ENCODE peak calls at places on chromosome 11, in four cellular contexts. B, I, X and U are unnamed samples.
A peak's percentile ranks its signal among the peaks of the same experiment; 100 is the strongest.

GRCh38 chr11:14073821-14074529 is 111.5 kb downstream of the SPON1 start:
- DNase-seq in B (no peak), I (no peak), X (no peak), U (no peak)

GRCh38 chr11:111631034-111631665 is 28.9 kb downstream of the SIK2 start:
- DNase-seq in B (no peak), I (no peak), X (no peak), U (no peak)

GRCh38 chr11:13073119-13073981 is 64.2 kb downstream of the RASSF10 start:
- DNase-seq in B (no peak), I (no peak), X (no peak), U (no peak)

GRCh38 chr11:120565436-120566155 is 54.0 kb downstream of the GRIK4 start:
- DNase-seq in B (no peak), I (no peak), X (peak; percentile 53), U (no peak)

GRCh38 chr11:59532620-59533019 is 21.3 kb downstream of the OR4D9 start:
- DNase-seq in B (no peak), I (no peak), X (no peak), U (no peak)

GRCh38 chr11:102316505-102316904 is 779 bp upstream of the BIRC3 start:
- DNase-seq in B (no peak), I (no peak), X (no peak), U (no peak)

GRCh38 chr11:77065878-77066228 is 918 bp upstream of the CAPN5 start:
- DNase-seq in B (no peak), I (no peak), X (no peak), U (no peak)

GRCh38 chr11:62108017-62108750 is 15.6 kb upstream of the INCENP start:
- DNase-seq in B (peak; percentile 81), I (no peak), X (peak; percentile 66), U (no peak)

GRCh38 chr11:114154271-114155047 is 94.9 kb downstream of the ZBTB16 start:
- DNase-seq in B (no peak), I (no peak), X (no peak), U (peak; percentile 61)

GRCh38 chr11:122754553-122755322 is 83.6 kb upstream of the CRTAM start:
- DNase-seq in B (peak; percentile 41), I (no peak), X (peak; percentile 78), U (peak; percentile 65)

GRCh38 chr11:126231725-126232459 is 20.3 kb downstream of the FAM118B start:
- DNase-seq in B (no peak), I (no peak), X (no peak), U (no peak)

GRCh38 chr11:61555051-61555969 is 25.6 kb downstream of the SYT7 start:
- DNase-seq in B (peak; percentile 42), I (no peak), X (peak; percentile 72), U (no peak)

GRCh38 chr11:68002943-68003845 is 703 bp downstream of the UNC93B1 start:
- DNase-seq in B (peak; percentile 51), I (peak; percentile 96), X (peak; percentile 80), U (no peak)

GRCh38 chr11:61279934-61280656 is 15.0 kb downstream of the VWCE start:
- DNase-seq in B (no peak), I (no peak), X (peak; percentile 58), U (no peak)

GRCh38 chr11:95571861-95572260 is 217.7 kb downstream of the FAM76B start:
- DNase-seq in B (no peak), I (no peak), X (no peak), U (no peak)

GRCh38 chr11:115081972-115082371 is 403.6 kb downstream of the NXPE2 start:
- DNase-seq in B (no peak), I (no peak), X (no peak), U (no peak)

GRCh38 chr11:22875869-22876473 is 15.7 kb upstream of the CCDC179 start:
- DNase-seq in B (peak; percentile 91), I (no peak), X (peak; percentile 85), U (peak; percentile 67)

GRCh38 chr11:129637983-129638776 is 177.5 kb upstream of the TMEM45B start:
- DNase-seq in B (no peak), I (no peak), X (no peak), U (no peak)

DNA sequence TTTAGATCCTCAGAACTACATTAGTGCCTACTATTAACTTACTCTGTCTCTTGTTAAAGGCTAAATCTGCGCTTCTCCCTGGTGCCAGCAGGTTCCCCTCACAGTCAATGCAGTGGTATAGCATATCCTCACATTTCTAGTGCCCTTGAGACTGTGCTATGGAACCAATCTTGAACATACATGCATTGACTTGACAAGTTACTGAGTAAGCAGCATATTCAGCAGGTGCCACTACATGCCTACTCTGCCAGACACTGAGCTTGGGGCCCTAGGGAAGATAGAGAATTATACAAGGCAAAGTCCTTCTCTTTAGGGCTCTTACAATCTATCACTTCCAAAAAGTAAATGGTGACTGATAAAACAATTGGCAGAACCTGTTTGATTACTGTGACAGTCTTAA is 3.2 kb downstream of the FUT4 start:
- DNase-seq in B (peak; percentile 18), I (no peak), X (no peak), U (no peak)
- H3K4me3 ChIP-seq in B (peak overlapping the region; percentile 5), I (peak overlapping the region; percentile 72), X (no peak overlapping the region), U (peak overlapping the region; percentile 62)

GRCh38 chr11:131373756-131374155 is 3.3 kb downstream of the NTM start:
- DNase-seq in B (no peak), I (no peak), X (no peak), U (no peak)
- H3K27me3 ChIP-seq in B (peaks cover 8% of the 10 kb centered on the region), I (peaks cover 55% of the 10 kb centered on the region), X (peaks cover 21% of the 10 kb centered on the region), U (peaks cover 10% of the 10 kb centered on the region)

GRCh38 chr11:72553748-72554147 is 119.4 kb upstream of the CLPB start:
- DNase-seq in B (no peak), I (no peak), X (peak; percentile 84), U (peak; percentile 10)
- TF ChIP-seq CTCF in B (peak; percentile 23), I (peak; percentile 36), X (peak; percentile 78), U (no peak)

DNA sequence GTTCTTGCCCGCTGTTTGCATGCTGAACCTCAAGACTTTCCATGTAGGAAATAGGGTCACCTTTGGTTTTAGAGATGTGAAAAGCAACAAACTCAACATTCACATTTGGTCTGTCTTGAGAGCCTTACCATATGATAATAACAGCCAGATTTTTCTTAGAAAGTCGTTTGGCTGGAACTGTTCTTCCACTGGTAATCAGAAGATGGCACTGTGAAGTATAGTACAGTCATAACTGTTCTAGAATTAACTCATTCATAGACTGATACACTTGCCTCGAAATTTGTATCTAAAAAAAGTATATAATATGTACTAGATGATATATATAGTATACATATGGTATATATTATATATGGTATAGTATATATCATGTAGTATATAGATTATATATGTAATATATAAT is 12.3 kb downstream of the LUZP2 start:
- DNase-seq in B (no peak), I (no peak), X (no peak), U (no peak)
- H3K4me3 ChIP-seq in B (no peak overlapping the region), I (no peak overlapping the region), X (no peak overlapping the region), U (no peak overlapping the region)

DNA sequence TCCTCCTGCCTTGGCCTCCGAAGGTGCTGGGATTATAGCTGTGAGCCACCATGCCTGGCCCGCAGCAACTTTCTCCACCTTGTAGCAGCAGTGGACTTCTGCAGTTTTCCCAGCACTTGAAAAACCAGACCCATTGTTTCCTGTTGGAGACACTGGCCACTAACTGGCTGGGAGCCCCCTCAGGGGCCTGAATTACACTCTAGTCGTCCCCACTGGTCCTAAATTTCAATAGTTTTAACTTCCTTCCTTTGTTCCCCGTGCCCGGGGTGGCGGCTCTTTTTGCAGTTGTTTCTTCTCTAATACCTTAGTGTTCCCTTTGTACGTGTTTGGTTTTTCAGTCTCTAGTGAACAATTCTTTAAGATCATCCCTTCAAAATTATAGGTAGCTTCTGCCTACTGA is 2.6 kb upstream of the MRGPRE start:
- DNase-seq in B (no peak), I (no peak), X (no peak), U (no peak)
- H3K27me3 ChIP-seq in B (no peaks in the 10 kb centered on the region), I (peaks cover 28% of the 10 kb centered on the region), X (no peaks in the 10 kb centered on the region), U (peaks cover 2% of the 10 kb centered on the region)